ENCODE peak calls at places on chromosome 9, in four cellular contexts. One of them, this sample, is unnamed.

GRCh38 chr9:88387733-88388202 is 476 bp upstream of the SPIN1 start:
- DNase-seq in Ammon's horn: peak; percentile 63
- DNase-seq in amygdala: peak; percentile 46
- DNase-seq in AG04450: no peak
- DNase-seq in this sample: peak; percentile 70

GRCh38 chr9:95504053-95504963 is 12.5 kb downstream of the PTCH1 start:
- DNase-seq in AG04450: no peak
- DNase-seq in Ammon's horn: no peak
- DNase-seq in amygdala: peak; percentile 27
- DNase-seq in this sample: no peak

GRCh38 chr9:4714266-4715016 is 26.6 kb downstream of the AK3 start:
- DNase-seq in Ammon's horn: no peak
- DNase-seq in AG04450: peak; percentile 11
- DNase-seq in amygdala: no peak
- DNase-seq in this sample: no peak

GRCh38 chr9:136058152-136058483 is 37.0 kb downstream of the NACC2 start:
- DNase-seq in Ammon's horn: no peak
- DNase-seq in AG04450: no peak
- DNase-seq in amygdala: no peak
- DNase-seq in this sample: no peak

GRCh38 chr9:4225291-4226119 is 74.4 kb downstream of the GLIS3 start:
- DNase-seq in Ammon's horn: no peak
- DNase-seq in amygdala: no peak
- DNase-seq in AG04450: peak; percentile 67
- DNase-seq in this sample: no peak

GRCh38 chr9:27985714-27986113 is 412.4 kb upstream of the C9orf72 start:
- DNase-seq in amygdala: no peak
- DNase-seq in AG04450: no peak
- DNase-seq in Ammon's horn: no peak
- DNase-seq in this sample: no peak

GRCh38 chr9:18390393-18390792 is 83.6 kb upstream of the ADAMTSL1 start:
- DNase-seq in AG04450: peak; percentile 7
- DNase-seq in Ammon's horn: no peak
- DNase-seq in amygdala: no peak
- DNase-seq in this sample: no peak

GRCh38 chr9:11190719-11191118 is 577.9 kb upstream of the PTPRD start:
- DNase-seq in AG04450: no peak
- DNase-seq in amygdala: no peak
- DNase-seq in Ammon's horn: no peak
- DNase-seq in this sample: no peak

GRCh38 chr9:109458453-109459211 is 39.5 kb downstream of the PTPN3 start:
- DNase-seq in AG04450: no peak
- DNase-seq in amygdala: no peak
- DNase-seq in Ammon's horn: no peak
- DNase-seq in this sample: no peak

GRCh38 chr9:96556701-96557461 is 62.8 kb downstream of the CDC14B start:
- DNase-seq in AG04450: no peak
- DNase-seq in amygdala: peak; percentile 51
- DNase-seq in Ammon's horn: peak; percentile 69
- DNase-seq in this sample: peak; percentile 11

GRCh38 chr9:137593176-137593575 is 2.9 kb upstream of the ZMYND19 start:
- DNase-seq in amygdala: no peak
- DNase-seq in Ammon's horn: no peak
- DNase-seq in AG04450: no peak
- DNase-seq in this sample: no peak

GRCh38 chr9:136140966-136141365 is 22.3 kb upstream of the TMEM250 start:
- DNase-seq in Ammon's horn: no peak
- DNase-seq in AG04450: no peak
- DNase-seq in amygdala: peak; percentile 12
- DNase-seq in this sample: no peak

GRCh38 chr9:83449166-83449565 is 89.0 kb downstream of the FRMD3 start:
- DNase-seq in amygdala: no peak
- DNase-seq in AG04450: no peak
- DNase-seq in Ammon's horn: no peak
- DNase-seq in this sample: no peak

GRCh38 chr9:95167998-95168397 is 149.5 kb downstream of the FANCC start:
- DNase-seq in amygdala: no peak
- DNase-seq in Ammon's horn: peak; percentile 21
- DNase-seq in AG04450: peak; percentile 89
- DNase-seq in this sample: no peak

GRCh38 chr9:137027369-137028012 is 546 bp downstream of the ABCA2 start:
- DNase-seq in Ammon's horn: no peak
- DNase-seq in amygdala: no peak
- DNase-seq in AG04450: no peak
- DNase-seq in this sample: no peak

GRCh38 chr9:137760426-137760825 is 117.2 kb upstream of the CACNA1B start:
- DNase-seq in AG04450: no peak
- DNase-seq in amygdala: no peak
- DNase-seq in Ammon's horn: no peak
- DNase-seq in this sample: no peak

GRCh38 chr9:121240394-121241145 is 27.4 kb upstream of the GSN start:
- DNase-seq in amygdala: no peak
- DNase-seq in AG04450: no peak
- DNase-seq in Ammon's horn: no peak
- DNase-seq in this sample: no peak

GRCh38 chr9:3361115-3361514 is 164.7 kb downstream of the RFX3 start:
- DNase-seq in Ammon's horn: peak; percentile 5
- DNase-seq in amygdala: no peak
- DNase-seq in AG04450: no peak
- DNase-seq in this sample: no peak

GRCh38 chr9:38233796-38234355 is 158.6 kb upstream of the ALDH1B1 start:
- DNase-seq in AG04450: no peak
- DNase-seq in Ammon's horn: no peak
- DNase-seq in amygdala: no peak
- DNase-seq in this sample: no peak

GRCh38 chr9:110744753-110745522 is 76.3 kb downstream of the MUSK start:
- DNase-seq in AG04450: peak; percentile 92
- DNase-seq in amygdala: no peak
- DNase-seq in Ammon's horn: peak; percentile 52
- DNase-seq in this sample: no peak

GRCh38 chr9:127838375-127839078 is 15.9 kb downstream of the ENG start:
- DNase-seq in Ammon's horn: no peak
- DNase-seq in AG04450: peak; percentile 65
- DNase-seq in amygdala: no peak
- DNase-seq in this sample: no peak

GRCh38 chr9:73441890-73442818 is 290.5 kb downstream of the ANXA1 start:
- DNase-seq in amygdala: no peak
- DNase-seq in AG04450: no peak
- DNase-seq in Ammon's horn: no peak
- DNase-seq in this sample: no peak

GRCh38 chr9:726005-726404 is 115.5 kb upstream of the DMRT1 start:
- DNase-seq in Ammon's horn: peak; percentile 51
- DNase-seq in AG04450: no peak
- DNase-seq in amygdala: no peak
- DNase-seq in this sample: peak; percentile 42

GRCh38 chr9:6827370-6827949 is 69.7 kb downstream of the KDM4C start:
- DNase-seq in amygdala: no peak
- DNase-seq in Ammon's horn: peak; percentile 45
- DNase-seq in AG04450: peak; percentile 13
- DNase-seq in this sample: no peak

GRCh38 chr9:82021198-82021597 is 32.6 kb downstream of the SPATA31D1 start:
- DNase-seq in AG04450: peak; percentile 89
- DNase-seq in amygdala: no peak
- DNase-seq in Ammon's horn: no peak
- DNase-seq in this sample: no peak

GRCh38 chr9:87518702-87519335 is 21.2 kb downstream of the DAPK1 start:
- DNase-seq in amygdala: no peak
- DNase-seq in AG04450: no peak
- DNase-seq in Ammon's horn: peak; percentile 47
- DNase-seq in this sample: no peak

This sample was measured in nucleus accumbens.